ENCODE peak calls at places on chromosomes 3 and 15, in seven cellular contexts. Y is K562, N is stomach, M is spleen, K is breast epithelium, U is GM23338, Z is sigmoid colon. J is an unnamed sample.

GRCh38 chr3:86840814-86841213 is 150.1 kb downstream of the VGLL3 start:
- DNase-seq in K (no peak), Y (no peak), N (no peak), Z (no peak), M (no peak), U (no peak), J (no peak)

GRCh38 chr15:63027646-63028045 is 14.9 kb upstream of the TPM1 start:
- DNase-seq in Y (no peak), K (no peak), U (no peak), M (no peak), N (no peak), Z (no peak), J (no peak)

GRCh38 chr3:149632225-149632624 is 25.6 kb downstream of the WWTR1 start:
- DNase-seq in M (no peak), N (no peak), K (no peak), Y (no peak), Z (no peak), U (no peak), J (no peak)

GRCh38 chr3:13011369-13012227 is 61.6 kb downstream of the IQSEC1 start:
- DNase-seq in Z (peak; percentile 73), N (peak; percentile 67), M (peak; percentile 97), K (no peak), U (peak; percentile 35), Y (no peak), J (no peak)

GRCh38 chr3:196288141-196288460 is 575 bp upstream of the PCYT1A start:
- DNase-seq in Z (no peak), M (no peak), Y (no peak), K (no peak), N (no peak), U (no peak), J (no peak)

GRCh38 chr3:16478516-16478915 is 35.0 kb downstream of the RFTN1 start:
- DNase-seq in U (no peak), K (no peak), Y (no peak), M (no peak), Z (no peak), N (no peak), J (no peak)

GRCh38 chr15:67512140-67512539 is 8.8 kb upstream of the C15orf61 start:
- DNase-seq in Z (no peak), M (no peak), K (no peak), N (no peak), Y (no peak), U (no peak), J (no peak)

GRCh38 chr3:18946524-18946923 is 201.8 kb upstream of the KCNH8 start:
- DNase-seq in Y (no peak), U (peak; percentile 48), Z (no peak), M (no peak), N (no peak), K (no peak), J (no peak)

GRCh38 chr3:181056276-181056675 is 66.7 kb upstream of the DNAJC19 start:
- DNase-seq in M (no peak), N (no peak), U (no peak), Y (no peak), Z (no peak), K (no peak), J (no peak)

GRCh38 chr3:156433910-156434309 is 121.0 kb downstream of the SSR3 start:
- DNase-seq in Z (no peak), U (no peak), K (no peak), N (no peak), Y (no peak), M (no peak), J (no peak)

GRCh38 chr15:93001881-93002280 is 87.1 kb downstream of the RGMA start:
- DNase-seq in K (no peak), Y (no peak), M (no peak), U (peak; percentile 15), Z (no peak), N (no peak), J (no peak)
- TF ChIP-seq CTCF in K (no peak), Y (no peak), M (no peak), U (no peak), Z (no peak), N (no peak), J (no peak)

GRCh38 chr3:10918011-10918410 is 74.5 kb upstream of the SLC6A1 start:
- DNase-seq in Y (no peak), Z (no peak), U (no peak), M (no peak), N (no peak), K (no peak), J (no peak)
- H3K4me3 ChIP-seq in Y (no peak overlapping the region), Z (no peak overlapping the region), U (no peak overlapping the region), M (no peak overlapping the region), N (no peak overlapping the region), K (no peak overlapping the region), J (no peak overlapping the region)

GRCh38 chr3:174536319-174536718 is 322.8 kb upstream of the NAALADL2 start:
- DNase-seq in N (no peak), K (no peak), U (no peak), M (no peak), Y (no peak), Z (no peak), J (no peak)
- TF ChIP-seq POLR2AphosphoS5 in N (no peak), K (no peak), U (no peak), M (no peak), Y (no peak), Z (no peak), J (no peak)

DNA sequence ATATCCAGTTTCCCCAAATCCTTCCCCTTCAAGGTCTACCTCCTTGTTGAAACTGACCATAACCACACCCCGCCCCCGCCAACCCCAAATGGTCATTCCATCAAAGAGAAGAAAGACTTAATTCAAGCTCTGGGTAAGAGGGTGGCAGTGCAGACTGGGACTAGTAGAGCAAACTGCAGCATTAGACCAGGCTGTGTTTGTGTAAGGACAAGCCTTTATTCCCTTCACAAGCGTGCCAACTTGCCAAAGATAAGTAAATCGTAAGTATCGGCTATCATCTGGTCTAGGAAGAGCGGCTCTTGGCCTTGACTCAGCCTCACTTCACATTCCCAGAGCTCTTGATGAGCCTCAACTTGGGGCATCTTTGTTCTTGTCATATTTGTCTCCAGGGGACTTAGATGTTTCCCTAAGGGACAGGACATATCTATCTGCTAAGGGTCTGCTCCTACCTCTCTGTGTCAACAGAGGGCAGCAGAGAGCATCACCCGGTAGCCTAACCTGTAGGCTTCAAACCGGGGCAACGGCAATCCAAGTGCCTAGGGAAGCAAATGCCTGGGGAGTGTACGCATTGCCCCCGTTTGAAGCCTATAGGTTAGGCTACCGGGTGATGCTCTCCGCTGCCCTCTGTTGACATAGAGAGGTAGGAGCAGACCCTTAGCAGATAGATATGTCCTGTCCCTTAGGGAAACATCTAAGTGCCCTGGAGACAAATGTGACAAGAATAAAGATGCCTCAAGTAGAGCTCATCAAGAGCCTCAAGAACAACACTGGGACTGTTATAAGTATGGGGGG is 8.9 kb upstream of the MAP3K13 start:
- DNase-seq in Y (peak; percentile 68), U (peak; percentile 98), Z (peak; percentile 72), N (peak; percentile 79), K (peak; percentile 33), M (peak; percentile 81), J (no peak)
- TF ChIP-seq CTCF in Y (peak; percentile 76), U (peak; percentile 80), Z (peak; percentile 31), N (peak; percentile 46), K (peak; percentile 62), M (peak; percentile 66), J (no peak)

J was measured in vagina.